ENCODE peak calls at places on chromosomes 1 and 21, in five cellular contexts. Z is HCT116, B is suprapubic skin, S is stomach, V is spleen. A is an unnamed sample.
A peak's percentile ranks its signal among the peaks of the same experiment; 100 is the strongest.

GRCh38 chr1:230458509-230458908 is 32.4 kb upstream of the PGBD5 start:
- DNase-seq in Z (no peak), B (no peak), S (no peak), V (no peak), A (no peak)

GRCh38 chr21:35291963-35292627 is 243.0 kb upstream of the RUNX1 start:
- DNase-seq in Z (no peak), B (no peak), S (no peak), V (no peak), A (no peak)

GRCh38 chr1:204870165-204870912 is at the start of gene NFASC:
- DNase-seq in Z (no peak), B (no peak), S (no peak), V (no peak), A (no peak)

GRCh38 chr1:204673909-204674701 is 11.4 kb downstream of the LRRN2 start:
- DNase-seq in Z (no peak), B (no peak), S (no peak), V (no peak), A (no peak)

GRCh38 chr1:6301526-6301925 is 40.6 kb upstream of the GPR153 start:
- DNase-seq in Z (no peak), B (no peak), S (no peak), V (no peak), A (no peak)

GRCh38 chr21:46207006-46207919 is 21.3 kb downstream of the LSS start:
- DNase-seq in Z (no peak), B (no peak), S (no peak), V (peak; percentile 63), A (no peak)

GRCh38 chr1:14369526-14370213 is 228.8 kb upstream of the KAZN start:
- DNase-seq in Z (no peak), B (no peak), S (no peak), V (no peak), A (no peak)

GRCh38 chr1:63612564-63612963 is 19.4 kb downstream of the PGM1 start:
- DNase-seq in Z (no peak), B (no peak), S (no peak), V (no peak), A (peak; percentile 64)

GRCh38 chr1:220281159-220281574 is 8.9 kb upstream of the RAB3GAP2 start:
- DNase-seq in Z (peak; percentile 24), B (no peak), S (no peak), V (no peak), A (no peak)

GRCh38 chr21:39843483-39843882 is 23.8 kb upstream of the PCP4 start:
- DNase-seq in Z (no peak), B (no peak), S (no peak), V (no peak), A (no peak)

DNA sequence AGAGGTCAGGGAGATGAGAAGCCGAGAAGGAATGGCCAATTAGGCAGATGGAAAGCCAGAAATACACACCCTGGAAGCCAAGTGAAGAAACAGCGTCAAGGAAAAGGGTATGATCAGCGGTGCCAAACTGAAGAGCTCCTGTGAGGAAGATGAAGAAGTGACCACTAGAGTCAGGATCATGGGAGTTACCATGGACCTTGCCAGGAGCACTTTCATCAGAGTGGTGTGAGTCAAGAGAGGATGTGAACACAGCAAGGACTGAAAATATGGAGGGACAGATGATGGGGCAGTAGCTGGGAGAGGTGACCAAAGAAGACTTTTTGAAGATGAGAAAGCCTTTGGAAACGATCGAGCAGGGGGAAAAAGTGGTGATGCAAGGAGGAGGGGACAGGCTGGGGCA is 50.4 kb downstream of the CD34 start:
- DNase-seq in Z (no peak), B (no peak), S (no peak), V (no peak), A (peak; percentile 46)
- H3K4me1 ChIP-seq in Z (peaks cover 3% of the 10 kb centered on the region), B (peaks cover 79% of the 10 kb centered on the region), S (peaks cover 92% of the 10 kb centered on the region), V (peaks cover 98% of the 10 kb centered on the region), A (peaks cover 51% of the 10 kb centered on the region)

GRCh38 chr1:150161747-150162581 is 12.2 kb downstream of the PLEKHO1 start:
- DNase-seq in Z (no peak), B (no peak), S (no peak), V (no peak), A (no peak)
- TF ChIP-seq POLR2A in Z (no peak), B (no peak), S (no peak), V (no peak), A (no peak)

GRCh38 chr1:156075158-156075557 is 7.1 kb downstream of the MEX3A start:
- DNase-seq in Z (no peak), B (no peak), S (no peak), V (no peak), A (no peak)

GRCh38 chr1:156073740-156074139 is 8.5 kb downstream of the MEX3A start:
- DNase-seq in Z (no peak), B (no peak), S (no peak), V (no peak), A (no peak)

GRCh38 chr1:156075775-156076204 is 6.5 kb downstream of the MEX3A start:
- DNase-seq in Z (no peak), B (no peak), S (no peak), V (no peak), A (no peak)

GRCh38 chr1:156073110-156073693 is 9.1 kb downstream of the MEX3A start:
- DNase-seq in Z (no peak), B (no peak), S (no peak), V (no peak), A (no peak)

GRCh38 chr1:156074661-156075060 is 7.6 kb downstream of the MEX3A start:
- DNase-seq in Z (no peak), B (no peak), S (no peak), V (no peak), A (no peak)
- H3K27ac ChIP-seq in Z (no peak overlapping the region), B (no peak overlapping the region), S (no peak overlapping the region), V (no peak overlapping the region), A (no peak overlapping the region)

GRCh38 chr21:41991659-41992058 is 18.5 kb downstream of the ZBTB21 start:
- DNase-seq in Z (no peak), B (no peak), S (no peak), V (no peak), A (no peak)

GRCh38 chr21:41993744-41994143 is 16.4 kb downstream of the ZBTB21 start:
- DNase-seq in Z (no peak), B (no peak), S (no peak), V (no peak), A (no peak)

GRCh38 chr21:41997657-41998056 is 12.5 kb downstream of the ZBTB21 start:
- DNase-seq in Z (no peak), B (no peak), S (no peak), V (no peak), A (no peak)

GRCh38 chr21:41995577-41995976 is 14.6 kb downstream of the ZBTB21 start:
- DNase-seq in Z (no peak), B (no peak), S (no peak), V (no peak), A (no peak)

GRCh38 chr21:41992576-41992975 is 17.6 kb downstream of the ZBTB21 start:
- DNase-seq in Z (no peak), B (no peak), S (no peak), V (no peak), A (no peak)
- H3K4me1 ChIP-seq in Z (no peaks in the 10 kb centered on the region), B (no peaks in the 10 kb centered on the region), S (no peaks in the 10 kb centered on the region), V (no peaks in the 10 kb centered on the region), A (peaks cover under 1% of the 10 kb centered on the region)

A was measured in gastrocnemius medialis.